ENCODE peak calls at places on chromosomes 6 and 20, in six cellular contexts. T is GM23338, R is breast epithelium, S is HCT116, J is endothelial cell of umbilical vein, H is GM12878. U is an unnamed sample.

GRCh38 chr6:88835210-88835609 is 128.2 kb downstream of the RNGTT start:
- DNase-seq in T (no peak), R (no peak), S (no peak), J (no peak), H (no peak), U (no peak)

GRCh38 chr20:57594092-57594911 is 25.9 kb downstream of the ZBP1 start:
- DNase-seq in T (peak), R (no peak), S (peak), J (peak), H (no peak), U (peak)

GRCh38 chr6:85506441-85507093 is 56.7 kb downstream of the NT5E start:
- DNase-seq in T (no peak), R (no peak), S (no peak), J (no peak), H (no peak), U (no peak)

GRCh38 chr20:3805594-3806264 is 9.6 kb downstream of the CDC25B start:
- DNase-seq in T (no peak), R (no peak), S (no peak), J (no peak), H (no peak), U (no peak)

GRCh38 chr20:10306440-10307358 is 88.1 kb downstream of the SNAP25 start:
- DNase-seq in T (no peak), R (no peak), S (no peak), J (peak), H (no peak), U (no peak)

GRCh38 chr6:145497006-145497405 is 238.3 kb downstream of the EPM2A start:
- DNase-seq in T (no peak), R (no peak), S (no peak), J (no peak), H (no peak), U (no peak)

GRCh38 chr6:90406142-90406794 is 109.6 kb upstream of the BACH2 start:
- DNase-seq in T (no peak), R (no peak), S (peak), J (no peak), H (no peak), U (no peak)

GRCh38 chr6:17418281-17419188 is 25.1 kb downstream of the CAP2 start:
- DNase-seq in T (no peak), R (no peak), S (no peak), J (no peak), H (no peak), U (no peak)

GRCh38 chr6:71294121-71294523 is 5.5 kb downstream of the OGFRL1 start:
- DNase-seq in T (no peak), R (no peak), S (no peak), J (peak), H (no peak), U (no peak)

GRCh38 chr6:141290871-141291270 is 841.9 kb upstream of the GJE1 start:
- DNase-seq in T (no peak), R (no peak), S (no peak), J (no peak), H (no peak), U (no peak)

GRCh38 chr6:4059115-4059777 is 19.7 kb downstream of the FAM217A start:
- DNase-seq in T (no peak), R (no peak), S (no peak), J (peak), H (no peak), U (peak)

GRCh38 chr6:155054851-155055250 is 59.7 kb downstream of the TIAM2 start:
- DNase-seq in T (no peak), R (no peak), S (no peak), J (peak), H (no peak), U (no peak)

GRCh38 chr20:38178065-38178471 is 13.0 kb upstream of the TGM2 start:
- DNase-seq in T (no peak), R (no peak), S (no peak), J (no peak), H (no peak), U (no peak)

GRCh38 chr20:62273421-62273820 is 29.4 kb upstream of the ADRM1 start:
- DNase-seq in T (no peak), R (no peak), S (no peak), J (no peak), H (no peak), U (no peak)

GRCh38 chr6:138533667-138534066 is 34.4 kb upstream of the NHSL1 start:
- DNase-seq in T (no peak), R (no peak), S (no peak), J (no peak), H (no peak), U (no peak)

GRCh38 chr6:1596088-1596852 is 13.4 kb upstream of the FOXC1 start:
- DNase-seq in T (peak), R (no peak), S (no peak), J (peak), H (no peak), U (peak)

GRCh38 chr6:51855310-51856082 is 231.9 kb downstream of the PKHD1 start:
- DNase-seq in T (peak), R (no peak), S (peak), J (peak), H (peak), U (peak)

GRCh38 chr6:12483712-12484111 is 193.6 kb downstream of the EDN1 start:
- DNase-seq in T (no peak), R (no peak), S (peak), J (peak), H (peak), U (no peak)

GRCh38 chr6:139474145-139475108 is 100.0 kb upstream of the CITED2 start:
- DNase-seq in T (peak), R (no peak), S (no peak), J (no peak), H (no peak), U (no peak)

GRCh38 chr6:3402310-3403243 is 54.3 kb downstream of the SLC22A23 start:
- DNase-seq in T (no peak), R (peak), S (no peak), J (no peak), H (no peak), U (no peak)

GRCh38 chr6:92647630-92648029 is 771.7 kb downstream of the EPHA7 start:
- DNase-seq in T (no peak), R (no peak), S (no peak), J (no peak), H (no peak), U (no peak)

DNA sequence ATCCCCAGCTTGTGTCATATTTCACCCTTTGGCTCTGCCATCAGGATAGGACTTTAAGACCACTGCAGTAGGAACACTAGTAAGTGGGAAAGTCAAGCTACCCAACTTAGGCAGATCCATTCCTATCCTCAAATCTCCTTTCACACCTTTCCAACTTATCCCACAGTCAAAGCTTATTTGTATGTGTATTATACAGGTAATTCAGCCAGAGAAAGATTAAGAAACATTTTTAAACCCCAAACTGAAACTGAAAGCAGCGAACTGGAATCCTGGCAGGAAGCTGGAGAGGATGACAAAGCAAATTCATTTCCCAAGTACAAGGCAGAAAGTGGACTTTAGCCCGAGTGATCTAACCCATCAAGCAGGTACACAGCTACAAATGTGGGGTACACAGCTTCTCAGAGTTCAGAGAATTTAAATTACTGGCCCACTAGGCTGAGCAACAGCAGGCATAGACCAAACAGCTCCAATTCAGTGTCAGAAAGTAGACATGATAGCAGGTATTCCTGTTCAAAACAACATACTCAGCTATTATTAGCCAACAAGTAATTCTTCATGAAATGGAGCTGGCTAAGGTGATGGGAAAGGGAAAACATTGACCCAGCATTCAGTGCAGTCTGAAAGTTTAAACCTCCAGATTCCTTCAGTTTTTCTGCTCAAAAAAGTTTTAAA is 39.1 kb downstream of the ILRUN start:
- DNase-seq in T (peak), R (peak), S (no peak), J (peak), H (no peak), U (no peak)
- TF ChIP-seq POLR2AphosphoS5 in T (no peak), R (no peak), S (peak), J (no peak), H (peak), U (no peak)

GRCh38 chr6:142376115-142376514 is 74.3 kb downstream of the ADGRG6 start:
- DNase-seq in T (no peak), R (no peak), S (no peak), J (peak), H (no peak), U (no peak)

GRCh38 chr6:142374090-142374783 is 72.4 kb downstream of the ADGRG6 start:
- DNase-seq in T (peak), R (no peak), S (no peak), J (peak), H (no peak), U (no peak)

GRCh38 chr6:142377112-142377848 is 75.5 kb downstream of the ADGRG6 start:
- DNase-seq in T (peak), R (no peak), S (peak), J (peak), H (no peak), U (peak)

GRCh38 chr6:142373268-142374089 is 71.7 kb downstream of the ADGRG6 start:
- DNase-seq in T (no peak), R (no peak), S (no peak), J (no peak), H (no peak), U (no peak)

GRCh38 chr6:142374965-142375733 is 73.3 kb downstream of the ADGRG6 start:
- DNase-seq in T (no peak), R (no peak), S (peak), J (peak), H (no peak), U (no peak)
- TF ChIP-seq POLR2AphosphoS5 in T (no peak), R (no peak), S (peak), J (peak), H (no peak), U (no peak)

DNA sequence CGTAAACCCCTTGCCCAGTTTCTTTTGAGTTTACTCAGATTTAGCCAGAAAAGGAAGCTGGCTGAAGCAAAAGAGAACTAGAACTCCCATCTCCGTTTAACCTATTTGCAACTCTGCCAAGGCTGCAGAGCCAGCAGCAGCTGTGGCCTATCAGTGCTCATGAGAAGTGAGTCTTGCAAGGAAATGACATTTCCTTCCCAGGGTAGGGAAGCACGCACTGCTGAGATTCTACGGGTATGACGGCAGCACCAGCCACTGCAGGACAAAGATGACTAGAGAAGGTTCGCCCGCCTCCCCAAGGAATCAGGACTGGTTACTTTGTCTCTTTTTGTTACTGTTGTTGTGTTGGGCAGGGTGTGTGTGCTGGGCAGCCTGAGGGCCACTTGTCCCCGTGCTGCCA is 47.6 kb downstream of the PPP1R3G start:
- DNase-seq in T (peak), R (peak), S (no peak), J (peak), H (peak), U (peak)
- TF ChIP-seq POLR2AphosphoS5 in T (no peak), R (peak), S (no peak), J (no peak), H (no peak), U (no peak)

GRCh38 chr6:32968770-32969684 is 633 bp downstream of the BRD2 start:
- DNase-seq in T (peak), R (peak), S (peak), J (peak), H (no peak), U (peak)

GRCh38 chr6:32970413-32971244 is 2.2 kb downstream of the BRD2 start:
- DNase-seq in T (peak), R (peak), S (peak), J (peak), H (peak), U (peak)

GRCh38 chr6:32971245-32971580 is 2.8 kb downstream of the BRD2 start:
- DNase-seq in T (no peak), R (no peak), S (no peak), J (no peak), H (no peak), U (no peak)

GRCh38 chr6:32968093-32968769 is at the start of gene BRD2:
- DNase-seq in T (peak), R (peak), S (peak), J (peak), H (peak), U (peak)

GRCh38 chr6:32969685-32970412 is 1.5 kb downstream of the BRD2 start:
- DNase-seq in T (peak), R (peak), S (peak), J (peak), H (no peak), U (no peak)
- TF ChIP-seq POLR2AphosphoS5 in T (peak), R (peak), S (peak), J (peak), H (peak), U (no peak)

GRCh38 chr6:34196116-34196832 is 40.4 kb upstream of the HMGA1 start:
- DNase-seq in T (peak), R (peak), S (peak), J (peak), H (peak), U (peak)
- TF ChIP-seq POLR2AphosphoS5 in T (no peak), R (no peak), S (no peak), J (peak), H (no peak), U (no peak)

GRCh38 chr6:68634503-68635411 is at the start of gene ADGRB3:
- DNase-seq in T (peak), R (peak), S (no peak), J (peak), H (no peak), U (peak)
- TF ChIP-seq POLR2AphosphoS5 in T (no peak), R (no peak), S (no peak), J (peak), H (no peak), U (no peak)

GRCh38 chr6:161308075-161308655 is 34.3 kb upstream of the AGPAT4 start:
- DNase-seq in T (peak), R (no peak), S (no peak), J (no peak), H (no peak), U (no peak)
- TF ChIP-seq POLR2AphosphoS5 in T (no peak), R (no peak), S (no peak), J (no peak), H (no peak), U (no peak)

DNA sequence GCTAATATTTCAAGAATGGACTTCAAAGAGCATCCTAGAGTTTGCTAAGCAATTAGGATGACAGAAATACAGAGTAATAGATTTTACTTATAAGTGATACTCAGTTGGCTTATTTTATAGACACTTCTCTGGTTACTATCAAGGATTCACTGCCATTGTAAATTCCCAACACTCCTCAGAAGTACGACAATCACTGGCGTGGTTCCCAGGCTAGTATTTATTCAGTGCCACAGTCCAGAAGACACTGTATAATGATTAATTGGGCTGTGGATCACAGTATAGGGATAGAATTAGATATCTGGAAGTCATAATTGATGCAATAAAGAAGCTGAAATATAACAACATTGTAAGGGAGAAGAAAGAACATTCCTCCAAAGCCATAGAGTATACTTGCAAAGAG is 15.7 kb downstream of the MANEA start:
- DNase-seq in T (no peak), R (no peak), S (no peak), J (no peak), H (no peak), U (no peak)
- TF ChIP-seq POLR2AphosphoS5 in T (no peak), R (no peak), S (no peak), J (no peak), H (no peak), U (no peak)

U was measured in H1.